ENCODE peak calls at places on chromosomes 5 and 9, in seven cellular contexts. One of them, this sample, is unnamed.
A peak's percentile ranks its signal among the peaks of the same experiment; 100 is the strongest.

GRCh38 chr9:37719526-37719925 is 34.1 kb upstream of the TRMT10B start:
- DNase-seq in fibroblast of pulmonary artery: no peak
- DNase-seq in T-helper 1 cell: no peak
- DNase-seq in effector memory CD4-positive, alpha-beta T cell: no peak
- DNase-seq in HCT116: no peak
- DNase-seq in IMR-90: no peak
- DNase-seq in SJSA1: no peak
- DNase-seq in this sample: no peak

GRCh38 chr9:113963017-113963620 is 87.0 kb downstream of the ZNF618 start:
- DNase-seq in fibroblast of pulmonary artery: peak; percentile 75
- DNase-seq in T-helper 1 cell: no peak
- DNase-seq in effector memory CD4-positive, alpha-beta T cell: no peak
- DNase-seq in HCT116: peak; percentile 22
- DNase-seq in IMR-90: peak; percentile 49
- DNase-seq in SJSA1: no peak
- DNase-seq in this sample: no peak

GRCh38 chr9:13020141-13020540 is 245.3 kb downstream of the LURAP1L start:
- DNase-seq in fibroblast of pulmonary artery: peak; percentile 55
- DNase-seq in T-helper 1 cell: no peak
- DNase-seq in effector memory CD4-positive, alpha-beta T cell: no peak
- DNase-seq in HCT116: no peak
- DNase-seq in IMR-90: no peak
- DNase-seq in SJSA1: no peak
- DNase-seq in this sample: no peak

GRCh38 chr5:181149806-181150733 is 2.7 kb downstream of the OR2V2 start:
- DNase-seq in fibroblast of pulmonary artery: no peak
- DNase-seq in T-helper 1 cell: no peak
- DNase-seq in effector memory CD4-positive, alpha-beta T cell: no peak
- DNase-seq in HCT116: no peak
- DNase-seq in IMR-90: no peak
- DNase-seq in SJSA1: no peak
- DNase-seq in this sample: no peak

GRCh38 chr9:92715488-92716231 is 45.7 kb upstream of the IPPK start:
- DNase-seq in fibroblast of pulmonary artery: no peak
- DNase-seq in T-helper 1 cell: no peak
- DNase-seq in effector memory CD4-positive, alpha-beta T cell: no peak
- DNase-seq in HCT116: no peak
- DNase-seq in IMR-90: no peak
- DNase-seq in SJSA1: no peak
- DNase-seq in this sample: no peak

GRCh38 chr5:137754961-137755762 is 999 bp upstream of the HNRNPA0 start:
- DNase-seq in fibroblast of pulmonary artery: no peak
- DNase-seq in T-helper 1 cell: no peak
- DNase-seq in effector memory CD4-positive, alpha-beta T cell: no peak
- DNase-seq in HCT116: no peak
- DNase-seq in IMR-90: no peak
- DNase-seq in SJSA1: no peak
- DNase-seq in this sample: no peak

GRCh38 chr9:95005276-95006141 is 279.0 kb downstream of the AOPEP start:
- DNase-seq in fibroblast of pulmonary artery: no peak
- DNase-seq in T-helper 1 cell: no peak
- DNase-seq in effector memory CD4-positive, alpha-beta T cell: no peak
- DNase-seq in HCT116: no peak
- DNase-seq in IMR-90: no peak
- DNase-seq in SJSA1: peak; percentile 54
- DNase-seq in this sample: no peak

GRCh38 chr5:82991678-82992323 is 85.4 kb downstream of the TMEM167A start:
- DNase-seq in fibroblast of pulmonary artery: peak; percentile 14
- DNase-seq in T-helper 1 cell: no peak
- DNase-seq in effector memory CD4-positive, alpha-beta T cell: no peak
- DNase-seq in HCT116: no peak
- DNase-seq in IMR-90: peak; percentile 38
- DNase-seq in SJSA1: peak; percentile 87
- DNase-seq in this sample: no peak

GRCh38 chr5:54658014-54658413 is 140.5 kb downstream of the SNX18 start:
- DNase-seq in fibroblast of pulmonary artery: peak; percentile 61
- DNase-seq in T-helper 1 cell: no peak
- DNase-seq in effector memory CD4-positive, alpha-beta T cell: no peak
- DNase-seq in HCT116: no peak
- DNase-seq in IMR-90: peak; percentile 96
- DNase-seq in SJSA1: peak; percentile 9
- DNase-seq in this sample: no peak

GRCh38 chr5:15383469-15383868 is 116.5 kb upstream of the FBXL7 start:
- DNase-seq in fibroblast of pulmonary artery: peak; percentile 38
- DNase-seq in T-helper 1 cell: no peak
- DNase-seq in effector memory CD4-positive, alpha-beta T cell: no peak
- DNase-seq in HCT116: no peak
- DNase-seq in IMR-90: peak; percentile 28
- DNase-seq in SJSA1: no peak
- DNase-seq in this sample: no peak

GRCh38 chr5:115304496-115304895 is 8.0 kb upstream of the CCDC112 start:
- DNase-seq in fibroblast of pulmonary artery: no peak
- DNase-seq in T-helper 1 cell: no peak
- DNase-seq in effector memory CD4-positive, alpha-beta T cell: no peak
- DNase-seq in HCT116: no peak
- DNase-seq in IMR-90: no peak
- DNase-seq in SJSA1: no peak
- DNase-seq in this sample: no peak

GRCh38 chr9:128122809-128123175 is 4.7 kb downstream of the PTGES2 start:
- DNase-seq in fibroblast of pulmonary artery: no peak
- DNase-seq in T-helper 1 cell: no peak
- DNase-seq in effector memory CD4-positive, alpha-beta T cell: no peak
- DNase-seq in HCT116: no peak
- DNase-seq in IMR-90: no peak
- DNase-seq in SJSA1: no peak
- DNase-seq in this sample: no peak

GRCh38 chr9:72882117-72882775 is 70.6 kb downstream of the ALDH1A1 start:
- DNase-seq in fibroblast of pulmonary artery: no peak
- DNase-seq in T-helper 1 cell: no peak
- DNase-seq in effector memory CD4-positive, alpha-beta T cell: no peak
- DNase-seq in HCT116: no peak
- DNase-seq in IMR-90: no peak
- DNase-seq in SJSA1: no peak
- DNase-seq in this sample: no peak

GRCh38 chr9:6805532-6805931 is 47.8 kb downstream of the KDM4C start:
- DNase-seq in fibroblast of pulmonary artery: peak; percentile 62
- DNase-seq in T-helper 1 cell: no peak
- DNase-seq in effector memory CD4-positive, alpha-beta T cell: no peak
- DNase-seq in HCT116: no peak
- DNase-seq in IMR-90: peak; percentile 80
- DNase-seq in SJSA1: no peak
- DNase-seq in this sample: no peak

GRCh38 chr5:65126192-65126591 is 355.5 kb downstream of the ADAMTS6 start:
- DNase-seq in fibroblast of pulmonary artery: peak; percentile 56
- DNase-seq in T-helper 1 cell: no peak
- DNase-seq in effector memory CD4-positive, alpha-beta T cell: no peak
- DNase-seq in HCT116: no peak
- DNase-seq in IMR-90: peak; percentile 82
- DNase-seq in SJSA1: peak; percentile 15
- DNase-seq in this sample: no peak

GRCh38 chr5:103693485-103693884 is 130.9 kb upstream of the NUDT12 start:
- DNase-seq in fibroblast of pulmonary artery: no peak
- DNase-seq in T-helper 1 cell: no peak
- DNase-seq in effector memory CD4-positive, alpha-beta T cell: no peak
- DNase-seq in HCT116: no peak
- DNase-seq in IMR-90: no peak
- DNase-seq in SJSA1: no peak
- DNase-seq in this sample: no peak

This sample was measured in CD8-positive, alpha-beta memory T cell.